ENCODE peak calls at places on chromosomes 5 and 9, in seven cellular contexts. Q is lower lobe of right lung; L is heart left ventricle; Z is breast epithelium; W is prostate gland; S is naive thymus-derived CD4-positive, alpha-beta T cell; A is left lung. E is an unnamed sample.

GRCh38 chr9:127139775-127140174 is 17.3 kb upstream of the ANGPTL2 start:
- DNase-seq in Z (peak; percentile 16), L (no peak), W (no peak), S (no peak), A (no peak), Q (no peak), E (no peak)

GRCh38 chr5:16061163-16061562 is 118.4 kb downstream of the MARCHF11 start:
- DNase-seq in Z (no peak), W (no peak), S (no peak), Q (no peak), L (no peak), A (no peak), E (no peak)

GRCh38 chr5:137565450-137565849 is 66.3 kb upstream of the SPOCK1 start:
- DNase-seq in A (no peak), Q (no peak), W (no peak), L (no peak), Z (no peak), S (no peak), E (no peak)

GRCh38 chr5:98906756-98907355 is 22.0 kb downstream of the CHD1 start:
- DNase-seq in S (no peak), A (no peak), Z (no peak), W (no peak), Q (no peak), L (no peak), E (no peak)

GRCh38 chr5:24365406-24365805 is 279.4 kb downstream of the CDH10 start:
- DNase-seq in Z (no peak), S (no peak), Q (no peak), L (no peak), W (no peak), A (no peak), E (no peak)

GRCh38 chr5:81268797-81269196 is 32.6 kb upstream of the ZCCHC9 start:
- DNase-seq in W (no peak), S (no peak), L (no peak), A (no peak), Q (no peak), Z (no peak), E (no peak)

GRCh38 chr9:136079916-136080246 is 15.2 kb downstream of the NACC2 start:
- DNase-seq in Z (no peak), A (no peak), Q (peak; percentile 44), W (no peak), L (peak; percentile 29), S (no peak), E (peak; percentile 44)

GRCh38 chr5:152270117-152270516 is 135.0 kb downstream of the NMUR2 start:
- DNase-seq in Q (no peak), S (no peak), Z (peak; percentile 39), W (no peak), A (no peak), L (peak; percentile 28), E (no peak)

GRCh38 chr9:124295097-124295794 is 37.5 kb downstream of the NEK6 start:
- DNase-seq in L (no peak), Z (no peak), W (no peak), S (no peak), Q (no peak), A (no peak), E (no peak)

GRCh38 chr9:133957328-133957727 is 34.8 kb downstream of the VAV2 start:
- DNase-seq in A (no peak), Q (peak; percentile 40), L (peak; percentile 20), S (no peak), W (no peak), Z (no peak), E (peak; percentile 20)
- H3K4me1 ChIP-seq in A (peaks cover 61% of the 10 kb centered on the region), Q (peaks cover 66% of the 10 kb centered on the region), L (peaks cover 15% of the 10 kb centered on the region), S (no peaks in the 10 kb centered on the region), W (no peaks in the 10 kb centered on the region), Z (peaks cover 10% of the 10 kb centered on the region), E (no peaks in the 10 kb centered on the region)

DNA sequence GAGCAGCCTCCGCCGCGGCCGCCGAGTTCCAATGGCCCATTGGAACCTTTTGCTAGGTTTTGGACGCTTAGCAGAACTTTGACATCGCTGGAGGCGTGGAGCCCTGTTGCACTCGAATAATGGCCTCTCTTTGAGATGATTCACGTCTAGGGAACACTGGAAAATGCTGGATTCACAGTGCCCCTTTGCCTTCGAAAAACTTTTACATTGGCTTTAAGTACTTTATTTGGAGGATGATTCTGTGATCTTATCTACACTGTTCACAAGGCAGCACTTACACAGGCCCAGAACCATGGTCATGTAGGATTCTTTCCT is 536 bp upstream of the PPIC start:
- DNase-seq in S (no peak), A (no peak), W (no peak), Z (no peak), Q (no peak), L (no peak), E (no peak)
- H3K4me3 ChIP-seq in S (no peak overlapping the region), A (peak overlapping the region; percentile 53), W (peak overlapping the region; percentile 74), Z (peak overlapping the region; percentile 93), Q (peak overlapping the region; percentile 76), L (peak overlapping the region; percentile 81), E (peak overlapping the region; percentile 70)

GRCh38 chr5:178216088-178216534 is 11.8 kb downstream of the HNRNPAB start:
- DNase-seq in W (no peak), S (no peak), A (no peak), Z (no peak), L (peak; percentile 0), Q (no peak), E (no peak)
- H3K4me1 ChIP-seq in W (no peaks in the 10 kb centered on the region), S (no peaks in the 10 kb centered on the region), A (peaks cover 43% of the 10 kb centered on the region), Z (peaks cover 12% of the 10 kb centered on the region), L (peaks cover 4% of the 10 kb centered on the region), Q (peaks cover 13% of the 10 kb centered on the region), E (no peaks in the 10 kb centered on the region)

GRCh38 chr9:91903126-91903911 is 46.7 kb downstream of the ROR2 start:
- DNase-seq in S (no peak), Q (no peak), Z (no peak), A (no peak), L (no peak), W (peak; percentile 80), E (no peak)
- H3K4me3 ChIP-seq in S (no peak overlapping the region), Q (no peak overlapping the region), Z (no peak overlapping the region), A (no peak overlapping the region), L (no peak overlapping the region), W (no peak overlapping the region), E (no peak overlapping the region)

DNA sequence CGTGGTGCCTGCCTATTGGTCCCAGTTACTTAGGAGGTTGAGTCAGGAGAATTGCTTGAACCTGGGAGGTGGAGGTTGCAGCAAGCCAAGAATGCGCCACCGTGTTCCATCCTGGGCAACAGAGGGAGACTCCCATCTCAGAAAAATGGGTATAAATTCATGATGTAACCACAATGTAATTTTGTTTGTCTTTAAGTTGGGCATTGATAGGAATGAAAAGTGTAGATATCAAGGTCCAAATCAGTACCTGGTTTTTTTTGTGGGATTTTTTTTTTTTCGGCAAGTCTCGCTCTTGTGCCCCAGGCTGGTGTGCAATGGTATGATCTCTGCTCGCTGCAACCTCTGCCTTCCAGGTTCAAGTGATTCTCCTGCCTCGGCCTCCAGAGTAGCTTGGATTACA is 7.4 kb downstream of the NPM1 start:
- DNase-seq in W (no peak), S (no peak), Z (no peak), A (no peak), Q (no peak), L (no peak), E (no peak)
- H3K4me1 ChIP-seq in W (peaks cover 5% of the 10 kb centered on the region), S (peaks cover 20% of the 10 kb centered on the region), Z (no peaks in the 10 kb centered on the region), A (peaks cover 39% of the 10 kb centered on the region), Q (peaks cover 15% of the 10 kb centered on the region), L (peaks cover 14% of the 10 kb centered on the region), E (peaks cover 7% of the 10 kb centered on the region)